ENCODE peak calls at places on chromosomes 1 and 21, in nine cellular contexts. P is NCI-H510A treated with DMSO at 0.1 percent for 48 hours, N is stromal cell of bone marrow, F is mesenchymal stem cell, S is RWPE1, J is OCI-M1, L is Calu3, V is A172, O is Daoy. M is an unnamed sample.

GRCh38 chr1:243580072-243580471 is 270.0 kb downstream of the AKT3 start:
- DNase-seq in L (no peak), F (peak), P (no peak), V (peak), N (no peak), O (peak), S (no peak), J (no peak), M (no peak)

GRCh38 chr1:234901491-234902049 is 227.1 kb downstream of the TOMM20 start:
- DNase-seq in S (no peak), L (no peak), N (no peak), O (no peak), P (no peak), V (peak), F (no peak), J (no peak), M (no peak)

GRCh38 chr21:41358193-41359166 is 3.3 kb upstream of the MX2 start:
- DNase-seq in N (no peak), P (no peak), J (no peak), S (no peak), F (no peak), O (no peak), L (no peak), V (no peak), M (no peak)

GRCh38 chr1:46301406-46302090 is 1.9 kb downstream of the LRRC41 start:
- DNase-seq in N (no peak), L (no peak), P (no peak), S (no peak), O (peak), J (peak), V (no peak), F (peak), M (no peak)

GRCh38 chr1:37318490-37318889 is 155.9 kb upstream of the ZC3H12A start:
- DNase-seq in O (no peak), S (no peak), L (no peak), F (no peak), N (no peak), P (no peak), J (no peak), V (no peak), M (no peak)

GRCh38 chr1:212229654-212230053 is 55.6 kb upstream of the PPP2R5A start:
- DNase-seq in F (peak), L (no peak), N (no peak), P (no peak), J (no peak), O (peak), V (no peak), S (no peak), M (no peak)

GRCh38 chr1:223700388-223700918 is 11.9 kb upstream of the CAPN2 start:
- DNase-seq in V (peak), N (no peak), L (peak), S (peak), J (no peak), F (peak), O (peak), P (no peak), M (no peak)

GRCh38 chr1:226973371-226973897 is 33.3 kb downstream of the COQ8A start:
- DNase-seq in N (no peak), S (no peak), J (no peak), P (no peak), V (no peak), L (no peak), F (no peak), O (no peak), M (no peak)